ENCODE peak calls at places on chromosomes 5 and 9, in five cellular contexts. P is fibroblast of lung, E is BJ, O is PC-3, Q is A549. S is an unnamed sample.

GRCh38 chr5:113527746-113528145 is 14.3 kb downstream of the YTHDC2 start:
- DNase-seq in P (peak), E (no peak), O (no peak), Q (no peak), S (no peak)

GRCh38 chr5:101306391-101307137 is 403.5 kb upstream of the ST8SIA4 start:
- DNase-seq in P (peak), E (no peak), O (peak), Q (no peak), S (no peak)

GRCh38 chr9:114460513-114461225 is 44.6 kb downstream of the WHRN start:
- DNase-seq in P (no peak), E (no peak), O (no peak), Q (no peak), S (no peak)

GRCh38 chr5:91380491-91381133 is 2.5 kb downstream of the ARRDC3 start:
- DNase-seq in P (peak), E (peak), O (peak), Q (peak), S (no peak)

GRCh38 chr5:43729846-43730478 is 127.0 kb downstream of the NNT start:
- DNase-seq in P (peak), E (peak), O (peak), Q (no peak), S (no peak)

GRCh38 chr9:6877671-6878161 is 119.9 kb downstream of the KDM4C start:
- DNase-seq in P (peak), E (peak), O (peak), Q (peak), S (peak)

GRCh38 chr5:60649288-60649917 is 50.6 kb downstream of the DEPDC1B start:
- DNase-seq in P (peak), E (no peak), O (peak), Q (peak), S (peak)

GRCh38 chr5:22514231-22514630 is 338.9 kb downstream of the CDH12 start:
- DNase-seq in P (no peak), E (no peak), O (no peak), Q (no peak), S (no peak)

GRCh38 chr9:129737479-129738269 is 15.2 kb downstream of the PTGES start:
- DNase-seq in P (peak), E (no peak), O (peak), Q (peak), S (no peak)

GRCh38 chr9:101028346-101029299 is at the start of gene PLPPR1:
- DNase-seq in P (peak), E (no peak), O (no peak), Q (peak), S (no peak)

GRCh38 chr9:101027246-101027645 is 1.3 kb upstream of the PLPPR1 start:
- DNase-seq in P (no peak), E (no peak), O (no peak), Q (no peak), S (no peak)

GRCh38 chr9:101026824-101027223 is 1.7 kb upstream of the PLPPR1 start:
- DNase-seq in P (no peak), E (no peak), O (no peak), Q (no peak), S (no peak)

GRCh38 chr9:101029300-101030021 is 934 bp downstream of the PLPPR1 start:
- DNase-seq in P (no peak), E (no peak), O (no peak), Q (no peak), S (no peak)

GRCh38 chr9:101027733-101028345 is 688 bp upstream of the PLPPR1 start:
- DNase-seq in P (no peak), E (no peak), O (no peak), Q (no peak), S (no peak)
- H3K4me3 ChIP-seq in P (no peak), E (no peak), O (no peak), Q (peak), S (peak)

GRCh38 chr5:8068078-8068477 is 199.1 kb downstream of the MTRR start:
- DNase-seq in P (no peak), E (no peak), O (no peak), Q (no peak), S (no peak)

DNA sequence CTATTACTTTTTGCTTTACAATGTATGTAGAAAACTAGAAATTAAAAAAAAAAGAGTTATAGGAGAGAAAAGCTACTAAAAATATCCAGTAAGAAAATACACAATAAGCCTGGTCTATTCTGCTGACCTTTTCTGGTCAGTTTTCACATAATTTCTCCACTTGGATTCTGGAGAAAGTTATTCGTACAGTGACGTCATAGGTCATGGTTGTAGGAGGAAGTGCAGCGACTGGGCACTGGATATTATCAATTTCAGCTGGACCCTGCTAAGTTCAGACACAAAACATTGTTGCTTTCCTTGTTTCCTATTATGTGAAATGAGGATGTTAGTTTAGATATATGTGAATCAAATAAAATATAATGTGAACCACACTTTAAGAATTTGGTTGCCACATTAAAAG is 201.2 kb downstream of the MTRR start:
- DNase-seq in P (no peak), E (no peak), O (no peak), Q (no peak), S (no peak)
- TF ChIP-seq CTCF in P (no peak), E (no peak), O (no peak), Q (no peak), S (no peak)

GRCh38 chr9:19233344-19233743 is 2.9 kb downstream of the DENND4C start:
- DNase-seq in P (no peak), E (no peak), O (no peak), Q (no peak), S (no peak)
- H3K4me3 ChIP-seq in P (peak), E (no peak), O (peak), Q (peak), S (peak)

GRCh38 chr9:137152844-137153405 is 14.0 kb downstream of the GRIN1 start:
- DNase-seq in P (no peak), E (no peak), O (no peak), Q (no peak), S (no peak)
- TF ChIP-seq CTCF in P (no peak), E (no peak), O (no peak), Q (no peak), S (no peak)

GRCh38 chr9:107486674-107487520 is 2.7 kb downstream of the KLF4 start:
- DNase-seq in P (no peak), E (no peak), O (peak), Q (no peak), S (no peak)
- H3K4me3 ChIP-seq in P (peak), E (peak), O (peak), Q (no peak), S (peak)

DNA sequence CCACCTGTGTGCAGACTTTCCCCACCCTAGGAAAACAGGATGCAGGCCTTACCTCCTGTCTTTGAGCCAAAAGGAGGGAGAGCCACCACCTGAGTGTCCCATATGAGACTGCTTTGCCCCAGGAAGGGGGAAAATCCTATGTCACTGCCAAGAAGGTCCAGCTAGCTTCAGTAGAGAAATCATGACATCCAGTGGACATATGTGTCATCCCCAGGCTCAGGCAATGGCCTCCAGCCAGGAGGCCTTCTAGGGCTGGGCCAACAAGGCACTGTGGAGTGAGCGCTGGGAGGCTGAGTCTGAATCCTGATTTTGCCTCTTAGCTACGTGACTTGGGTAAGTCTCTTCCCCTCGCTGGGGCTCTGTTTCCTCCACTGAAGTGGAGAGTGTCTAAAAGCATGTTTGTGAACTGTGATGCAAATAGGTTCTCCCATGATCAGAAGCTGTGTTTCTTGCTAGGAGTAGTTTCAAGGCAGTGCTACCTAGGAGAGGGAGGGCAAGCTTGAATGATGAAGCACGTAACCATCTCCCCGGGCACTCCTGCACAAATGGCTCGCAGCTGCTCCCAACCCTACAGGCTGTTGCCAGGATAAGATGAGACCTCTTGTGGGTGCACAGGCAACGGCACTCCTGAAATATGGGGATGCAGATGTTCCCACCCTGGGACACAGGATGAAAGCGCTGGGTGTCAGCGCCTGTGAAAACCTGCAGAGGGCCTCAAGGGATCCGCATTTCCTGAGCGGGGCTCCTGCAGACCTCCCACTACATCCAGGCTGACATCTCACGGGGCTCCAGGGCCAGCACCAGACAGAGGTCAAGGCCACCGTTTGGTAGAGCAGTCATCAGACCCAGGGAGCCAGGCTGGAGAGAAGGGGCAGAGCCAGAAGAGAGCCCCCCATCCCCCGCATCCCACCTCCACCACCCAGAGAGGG is 60.5 kb downstream of the SMIM23 start:
- DNase-seq in P (peak), E (no peak), O (peak), Q (no peak), S (no peak)
- TF ChIP-seq CTCF in P (peak), E (peak), O (peak), Q (peak), S (peak)

DNA sequence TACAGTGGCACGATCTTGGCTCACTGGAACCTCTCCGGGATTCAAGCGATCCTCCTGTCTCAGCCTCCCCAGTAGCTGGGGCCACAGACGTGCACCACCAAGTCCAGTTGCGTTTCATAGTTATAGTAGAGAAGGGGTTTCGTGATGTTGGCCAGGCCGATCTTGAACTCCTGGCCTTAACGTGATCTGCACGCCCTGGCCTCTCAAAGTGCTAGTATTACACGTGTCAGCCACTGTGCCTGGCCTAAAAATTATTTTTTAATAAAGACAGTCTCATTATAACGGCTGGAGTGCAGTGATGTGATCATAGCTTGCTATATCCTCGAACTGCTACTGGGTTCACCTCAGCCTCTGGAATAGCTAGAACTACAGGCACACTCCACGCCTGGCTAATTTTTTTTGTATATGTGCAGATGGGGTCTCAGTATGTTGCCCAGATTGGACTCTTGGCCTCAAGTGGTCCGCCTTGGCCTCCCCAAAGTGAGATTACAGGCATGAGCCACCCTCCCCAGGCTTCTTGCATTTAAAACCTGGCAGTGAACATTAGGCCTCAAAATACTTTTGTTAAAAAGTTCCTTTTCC is 4.4 kb downstream of the NPM1 start:
- DNase-seq in P (no peak), E (no peak), O (no peak), Q (no peak), S (no peak)
- H3K4me3 ChIP-seq in P (no peak), E (no peak), O (peak), Q (peak), S (no peak)

DNA sequence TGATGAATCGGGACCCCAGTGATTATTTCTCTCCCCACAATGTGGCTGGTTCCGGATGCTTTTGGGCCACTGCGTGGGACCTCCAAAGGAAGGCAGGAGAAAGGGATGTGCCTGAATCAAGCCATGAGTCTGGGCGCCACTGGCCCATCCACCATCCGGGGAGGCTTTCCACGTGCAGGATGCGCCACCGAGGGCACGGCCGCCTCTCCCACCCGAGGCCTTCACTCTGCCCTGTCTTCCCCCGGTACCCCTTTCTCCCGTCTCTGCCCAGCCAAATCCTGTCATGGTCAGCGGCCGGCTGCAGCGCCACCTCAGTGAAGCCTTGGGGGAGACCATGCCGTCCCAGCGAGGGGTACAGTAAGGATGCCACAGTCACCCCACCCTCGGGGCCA is 43.9 kb upstream of the GRHPR start:
- DNase-seq in P (no peak), E (no peak), O (no peak), Q (no peak), S (no peak)
- TF ChIP-seq CTCF in P (no peak), E (no peak), O (no peak), Q (no peak), S (no peak)

DNA sequence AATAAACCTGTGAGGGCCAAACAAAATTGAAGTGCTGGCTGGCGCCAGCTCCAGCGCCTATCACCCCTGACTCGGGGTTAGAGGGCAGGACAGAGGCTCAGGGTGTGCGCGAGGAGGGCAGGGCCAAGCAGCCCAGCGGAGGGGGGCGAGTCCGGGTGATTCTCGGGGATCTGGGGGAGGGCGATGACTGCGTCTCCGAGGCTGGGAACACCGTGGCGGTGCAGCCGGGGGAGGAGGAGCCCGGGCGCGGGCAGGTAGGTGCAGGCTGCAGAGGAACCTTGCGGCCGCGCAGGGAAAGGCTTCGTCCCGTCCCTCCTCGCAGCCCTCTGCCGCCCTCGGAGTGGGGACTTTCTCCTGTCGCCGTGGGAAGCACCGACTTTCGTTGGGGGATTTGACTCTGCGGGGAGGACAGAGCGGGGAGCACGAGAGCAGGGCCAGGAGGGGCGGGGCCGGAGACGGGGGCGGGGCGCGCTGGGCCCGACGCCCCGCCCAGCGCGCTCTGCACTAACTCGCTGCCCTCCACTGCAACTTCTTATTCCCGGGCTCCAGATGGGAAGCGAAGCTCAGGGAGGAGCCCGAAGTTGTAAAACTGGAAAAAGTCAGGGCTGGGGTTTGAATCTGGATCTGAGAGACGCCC is 5.3 kb downstream of the RGS14 start:
- DNase-seq in P (no peak), E (no peak), O (peak), Q (peak), S (no peak)
- H3K4me3 ChIP-seq in P (peak), E (peak), O (peak), Q (peak), S (peak)

S was measured in epithelial cell of proximal tubule.